ENCODE peak calls at places on chromosome 3, in seven cellular contexts. L, Q, A, W, V, K and G are unnamed samples.

GRCh38 chr3:173397161-173398110 is at the start of gene NLGN1:
- DNase-seq in K (peak), L (no peak), A (peak), Q (peak), W (peak), V (peak), G (peak)

GRCh38 chr3:119409844-119410243 is 53.6 kb downstream of the TMEM39A start:
- DNase-seq in K (no peak), V (no peak), Q (no peak), A (no peak), W (no peak), L (no peak), G (no peak)

GRCh38 chr3:42980909-42981308 is 1.8 kb downstream of the GASK1A start:
- DNase-seq in K (no peak), L (no peak), W (no peak), Q (no peak), A (no peak), V (no peak), G (no peak)

GRCh38 chr3:51874889-51875288 is 512 bp downstream of the IQCF5 start:
- DNase-seq in K (no peak), V (no peak), A (no peak), W (no peak), L (no peak), Q (no peak), G (no peak)

GRCh38 chr3:146501752-146502151 is 32.4 kb upstream of the PLSCR2 start:
- DNase-seq in W (no peak), L (no peak), Q (no peak), A (no peak), K (no peak), V (no peak), G (no peak)

GRCh38 chr3:56357266-56357665 is 111.0 kb downstream of the ERC2 start:
- DNase-seq in A (no peak), V (no peak), K (no peak), Q (no peak), W (no peak), L (no peak), G (no peak)

GRCh38 chr3:197907196-197907595 is 42.8 kb upstream of the RPL35A start:
- DNase-seq in K (no peak), V (no peak), W (no peak), Q (no peak), L (no peak), A (no peak), G (no peak)

GRCh38 chr3:9793161-9793781 is 389 bp downstream of the ARPC4 start:
- DNase-seq in L (no peak), V (peak), W (no peak), Q (no peak), A (peak), K (peak), G (no peak)

GRCh38 chr3:158261371-158261991 is 151.6 kb downstream of the RSRC1 start:
- DNase-seq in V (no peak), W (no peak), A (no peak), K (no peak), L (no peak), Q (no peak), G (no peak)

GRCh38 chr3:123597561-123597960 is 12.7 kb upstream of the HACD2 start:
- DNase-seq in V (no peak), A (no peak), K (no peak), Q (no peak), W (no peak), L (no peak), G (no peak)

GRCh38 chr3:58424613-58425012 is 9.0 kb downstream of the PDHB start:
- DNase-seq in V (no peak), L (no peak), W (no peak), K (no peak), A (no peak), Q (no peak), G (no peak)

GRCh38 chr3:13891492-13892073 is 11.7 kb upstream of the WNT7A start:
- DNase-seq in A (no peak), K (peak), L (no peak), Q (no peak), V (no peak), W (no peak), G (no peak)

GRCh38 chr3:41188291-41188690 is 11.0 kb upstream of the CTNNB1 start:
- DNase-seq in W (no peak), V (no peak), L (no peak), A (no peak), Q (no peak), K (peak), G (no peak)

GRCh38 chr3:185831195-185831594 is 6.4 kb upstream of the IGF2BP2 start:
- DNase-seq in A (no peak), W (no peak), K (no peak), Q (no peak), V (no peak), L (no peak), G (no peak)

GRCh38 chr3:156626104-156626503 is 48.3 kb upstream of the TIPARP start:
- DNase-seq in A (no peak), K (no peak), Q (no peak), W (no peak), V (no peak), L (no peak), G (no peak)

GRCh38 chr3:13026534-13026933 is 46.7 kb downstream of the IQSEC1 start:
- DNase-seq in K (no peak), A (no peak), L (no peak), W (no peak), V (no peak), Q (no peak), G (no peak)

GRCh38 chr3:182327196-182327681 is 466.1 kb upstream of the ATP11B start:
- DNase-seq in A (no peak), V (no peak), K (no peak), W (no peak), Q (no peak), L (no peak), G (no peak)

GRCh38 chr3:81891496-81891895 is 130.1 kb upstream of the GBE1 start:
- DNase-seq in K (no peak), L (no peak), A (no peak), W (no peak), V (no peak), Q (no peak), G (no peak)

GRCh38 chr3:182795383-182795782 is 2.1 kb downstream of the ATP11B start:
- DNase-seq in K (peak), V (no peak), W (no peak), Q (no peak), A (peak), L (peak), G (no peak)

GRCh38 chr3:71524688-71525087 is 58.8 kb downstream of the FOXP1 start:
- DNase-seq in Q (no peak), L (no peak), A (no peak), V (no peak), W (no peak), K (no peak), G (no peak)

GRCh38 chr3:150303776-150304175 is 104.3 kb upstream of the TSC22D2 start:
- DNase-seq in W (no peak), A (no peak), Q (no peak), L (no peak), V (peak), K (peak), G (peak)

GRCh38 chr3:141738636-141739363 is 702 bp downstream of the RNF7 start:
- DNase-seq in K (peak), W (peak), L (no peak), Q (no peak), A (peak), V (no peak), G (no peak)

GRCh38 chr3:144162042-144162441 is 190.4 kb downstream of the DIPK2A start:
- DNase-seq in A (no peak), W (no peak), L (no peak), K (no peak), Q (no peak), V (no peak), G (no peak)

GRCh38 chr3:23948761-23949160 is 3.7 kb downstream of the NR1D2 start:
- DNase-seq in V (no peak), W (no peak), K (no peak), Q (no peak), L (no peak), A (no peak), G (no peak)

GRCh38 chr3:188158731-188159355 is 4.9 kb downstream of the LPP start:
- DNase-seq in K (no peak), V (no peak), A (no peak), L (no peak), Q (no peak), W (no peak), G (no peak)

GRCh38 chr3:11385908-11386307 is 113.7 kb downstream of the ATG7 start:
- DNase-seq in K (no peak), V (no peak), L (no peak), Q (no peak), A (no peak), W (no peak), G (no peak)

GRCh38 chr3:18444597-18445420 is 19.7 kb upstream of the SATB1 start:
- DNase-seq in W (peak), K (peak), A (peak), L (peak), V (peak), Q (peak), G (peak)

GRCh38 chr3:100634493-100635272 is 25.3 kb downstream of the ADGRG7 start:
- DNase-seq in W (peak), L (no peak), Q (no peak), A (peak), V (peak), K (peak), G (no peak)

GRCh38 chr3:129528589-129529100 is at the start of gene RHO:
- DNase-seq in K (no peak), A (no peak), Q (no peak), V (no peak), W (no peak), L (no peak), G (no peak)

GRCh38 chr3:96803860-96804259 is 10.5 kb upstream of the EPHA6 start:
- DNase-seq in W (no peak), Q (no peak), L (no peak), K (no peak), A (no peak), V (no peak), G (no peak)

GRCh38 chr3:40097507-40098117 is 211.9 kb upstream of the EIF1B start:
- DNase-seq in K (no peak), V (no peak), A (no peak), L (no peak), Q (no peak), W (no peak), G (no peak)

GRCh38 chr3:123750659-123751420 is 133.3 kb downstream of the MYLK start:
- DNase-seq in L (no peak), W (no peak), K (no peak), V (no peak), Q (no peak), A (no peak), G (no peak)

GRCh38 chr3:125440559-125440955 is 65.4 kb upstream of the ZNF148 start:
- DNase-seq in W (no peak), V (no peak), K (no peak), A (peak), Q (no peak), L (no peak), G (no peak)

GRCh38 chr3:183484676-183485075 is 56.3 kb upstream of the MCF2L2 start:
- DNase-seq in Q (no peak), W (no peak), A (no peak), V (no peak), K (no peak), L (no peak), G (no peak)